ENCODE peak calls at places on chromosome 12, in seven cellular contexts. X is stimulated activated naive CD8-positive, alpha-beta T cell treated with anti-CD3 and anti-CD28 coated beads, Interleukin-15, Interleukin-2, amounts not matched to agents 100 U/mL and 50 U/mL, for 24 hours; E is stimulated activated CD4-positive, alpha-beta T cell treated with anti-CD3 and anti-CD28 coated beads, Interleukin-4, amount 100 ng/mL, for 1 hour; H is activated T-cell treated with anti-CD3 and anti-CD28 coated beads for 1 hour; Y is activated T-helper 2 cell treated with anti-CD3 and anti-CD28 coated beads, Interferon-gamma antibody, Interleukin-2, Interleukin-4, amounts not matched to agents 10 μg/mL and 5 μg/mL and 100 μg/mL, durations not matched to agents 14 hours and 24 hours and 36 hours; D is naive thymus-derived CD8-positive, alpha-beta T cell; R is NCI-H1105. Q is an unnamed sample.

GRCh38 chr12:113238309-113238708 is 17.0 kb downstream of the TPCN1 start:
- DNase-seq in X (no peak), E (no peak), H (no peak), Y (no peak), D (no peak), R (no peak), Q (no peak)

GRCh38 chr12:44307506-44308168 is 471.8 kb downstream of the TMEM117 start:
- DNase-seq in X (no peak), E (no peak), H (no peak), Y (no peak), D (no peak), R (no peak), Q (no peak)

GRCh38 chr12:132669166-132669879 is 17.8 kb downstream of the POLE start:
- DNase-seq in X (no peak), E (no peak), H (no peak), Y (no peak), D (no peak), R (no peak), Q (no peak)

GRCh38 chr12:105330938-105331804 is 680 bp downstream of the C12orf75 start:
- DNase-seq in X (peak; percentile 50), E (peak; percentile 36), H (peak; percentile 24), Y (no peak), D (peak; percentile 33), R (no peak), Q (peak; percentile 13)

GRCh38 chr12:94649349-94650142 is 811 bp downstream of the TMCC3 start:
- DNase-seq in X (peak; percentile 41), E (peak; percentile 35), H (no peak), Y (no peak), D (no peak), R (peak; percentile 11), Q (no peak)

GRCh38 chr12:45615268-45615667 is 114.2 kb upstream of the ARID2 start:
- DNase-seq in X (no peak), E (no peak), H (no peak), Y (no peak), D (no peak), R (peak; percentile 60), Q (no peak)

GRCh38 chr12:72264548-72265175 is 7.5 kb upstream of the TRHDE start:
- DNase-seq in X (no peak), E (no peak), H (no peak), Y (no peak), D (no peak), R (no peak), Q (no peak)

GRCh38 chr12:26173153-26173552 is 22.2 kb upstream of the SSPN start:
- DNase-seq in X (no peak), E (no peak), H (no peak), Y (no peak), D (no peak), R (no peak), Q (no peak)

GRCh38 chr12:120100630-120101029 is 15.9 kb downstream of the RAB35 start:
- DNase-seq in X (no peak), E (no peak), H (no peak), Y (no peak), D (no peak), R (peak; percentile 85), Q (no peak)

GRCh38 chr12:122527478-122527944 is 462 bp downstream of the KNTC1 start:
- DNase-seq in X (peak; percentile 33), E (peak; percentile 40), H (no peak), Y (peak; percentile 31), D (peak; percentile 15), R (no peak), Q (no peak)

GRCh38 chr12:68510394-68510793 is 100.3 kb upstream of the RAP1B start:
- DNase-seq in X (no peak), E (no peak), H (no peak), Y (no peak), D (no peak), R (no peak), Q (no peak)

GRCh38 chr12:1517007-1517406 is 77.4 kb downstream of the FBXL14 start:
- DNase-seq in X (peak; percentile 58), E (no peak), H (no peak), Y (no peak), D (no peak), R (no peak), Q (no peak)

GRCh38 chr12:124030510-124030909 is 57.5 kb downstream of the ZNF664 start:
- DNase-seq in X (no peak), E (no peak), H (no peak), Y (no peak), D (no peak), R (no peak), Q (no peak)

GRCh38 chr12:16346931-16347330 is 514 bp upstream of the MGST1 start:
- DNase-seq in X (no peak), E (no peak), H (no peak), Y (no peak), D (no peak), R (no peak), Q (no peak)

GRCh38 chr12:110079477-110080400 is 31.4 kb upstream of the C12orf76 start:
- DNase-seq in X (peak; percentile 72), E (peak; percentile 67), H (peak; percentile 55), Y (peak; percentile 77), D (peak; percentile 49), R (no peak), Q (peak; percentile 50)

GRCh38 chr12:110689601-110690430 is 901 bp upstream of the HVCN1 start:
- DNase-seq in X (peak; percentile 72), E (peak; percentile 40), H (peak; percentile 41), Y (peak; percentile 66), D (peak; percentile 6), R (no peak), Q (peak; percentile 15)

GRCh38 chr12:123498126-123498825 is 35.2 kb downstream of the RILPL1 start:
- DNase-seq in X (no peak), E (no peak), H (no peak), Y (no peak), D (no peak), R (no peak), Q (no peak)

GRCh38 chr12:26017484-26018211 is 59.2 kb downstream of the RASSF8 start:
- DNase-seq in X (peak; percentile 24), E (no peak), H (no peak), Y (no peak), D (no peak), R (peak; percentile 1), Q (no peak)

GRCh38 chr12:118059645-118060275 is 1.2 kb downstream of the WSB2 start:
- DNase-seq in X (no peak), E (no peak), H (no peak), Y (no peak), D (no peak), R (no peak), Q (no peak)

GRCh38 chr12:85559534-85559933 is 276.7 kb downstream of the RASSF9 start:
- DNase-seq in X (no peak), E (no peak), H (no peak), Y (no peak), D (no peak), R (no peak), Q (no peak)

GRCh38 chr12:112216223-112216622 is 90.9 kb downstream of the TRAFD1 start:
- DNase-seq in X (no peak), E (no peak), H (no peak), Y (no peak), D (no peak), R (no peak), Q (no peak)

GRCh38 chr12:102061096-102061555 is 665 bp downstream of the WASHC3 start:
- DNase-seq in X (peak; percentile 14), E (no peak), H (no peak), Y (peak; percentile 32), D (peak; percentile 16), R (no peak), Q (no peak)

GRCh38 chr12:87995581-87996178 is 33.5 kb downstream of the C12orf50 start:
- DNase-seq in X (peak; percentile 46), E (peak; percentile 24), H (peak; percentile 5), Y (peak; percentile 13), D (no peak), R (peak; percentile 71), Q (no peak)

GRCh38 chr12:9662488-9662887 is 7.0 kb upstream of the CLEC2D start:
- DNase-seq in X (no peak), E (no peak), H (no peak), Y (no peak), D (no peak), R (no peak), Q (no peak)

GRCh38 chr12:6172086-6172485 is 28.1 kb upstream of the CD9 start:
- DNase-seq in X (no peak), E (no peak), H (no peak), Y (no peak), D (no peak), R (no peak), Q (no peak)

GRCh38 chr12:121711925-121712461 is 559 bp upstream of the TMEM120B start:
- DNase-seq in X (peak; percentile 22), E (peak; percentile 10), H (no peak), Y (no peak), D (peak; percentile 7), R (peak; percentile 19), Q (no peak)